ENCODE peak calls at places on chromosome 2, in five cellular contexts. M, G, Z, W and Q are unnamed samples.
A peak's percentile ranks its signal among the peaks of the same experiment; 100 is the strongest.

GRCh38 chr2:166361351-166362153 is 14.2 kb downstream of the SCN9A start:
- DNase-seq in M (no peak), G (no peak), Z (no peak), W (peak; percentile 74), Q (peak; percentile 68)

GRCh38 chr2:199692489-199692888 is 158.5 kb downstream of the FTCDNL1 start:
- DNase-seq in M (no peak), G (no peak), Z (peak; percentile 27), W (peak; percentile 2), Q (peak; percentile 6)

GRCh38 chr2:28370355-28370754 is 22.3 kb upstream of the FOSL2 start:
- DNase-seq in M (no peak), G (no peak), Z (no peak), W (no peak), Q (peak; percentile 23)

GRCh38 chr2:77018219-77018618 is 504.0 kb downstream of the LRRTM4 start:
- DNase-seq in M (no peak), G (no peak), Z (no peak), W (peak; percentile 42), Q (no peak)

GRCh38 chr2:204078003-204078698 is 141.6 kb downstream of the ICOS start:
- DNase-seq in M (no peak), G (no peak), Z (no peak), W (no peak), Q (no peak)

GRCh38 chr2:235654115-235654514 is 160.3 kb downstream of the AGAP1 start:
- DNase-seq in M (no peak), G (no peak), Z (no peak), W (peak; percentile 59), Q (no peak)

GRCh38 chr2:9799011-9799596 is 44.2 kb upstream of the TAF1B start:
- DNase-seq in M (peak; percentile 36), G (peak; percentile 27), Z (no peak), W (no peak), Q (no peak)

GRCh38 chr2:54471221-54471711 is 15.1 kb downstream of the SPTBN1 start:
- DNase-seq in M (no peak), G (no peak), Z (no peak), W (peak; percentile 75), Q (peak; percentile 69)

GRCh38 chr2:174024524-174025270 is 59.5 kb upstream of the SP3 start:
- DNase-seq in M (no peak), G (peak; percentile 95), Z (peak; percentile 49), W (peak; percentile 74), Q (no peak)

GRCh38 chr2:190879474-190880373 is 897 bp upstream of the GLS start:
- DNase-seq in M (peak; percentile 43), G (no peak), Z (no peak), W (no peak), Q (peak; percentile 10)

GRCh38 chr2:170022692-170023091 is 155.3 kb upstream of the MYO3B start:
- DNase-seq in M (no peak), G (no peak), Z (no peak), W (peak; percentile 63), Q (peak; percentile 59)

GRCh38 chr2:47403829-47404228 is 873 bp downstream of the MSH2 start:
- DNase-seq in M (no peak), G (no peak), Z (no peak), W (no peak), Q (peak; percentile 38)

GRCh38 chr2:174012347-174013309 is 47.5 kb upstream of the SP3 start:
- DNase-seq in M (no peak), G (peak; percentile 87), Z (peak; percentile 71), W (peak; percentile 66), Q (peak; percentile 55)

GRCh38 chr2:21276163-21276562 is 152.4 kb downstream of the TDRD15 start:
- DNase-seq in M (no peak), G (no peak), Z (no peak), W (no peak), Q (no peak)

GRCh38 chr2:209208211-209208610 is 215.6 kb upstream of the MAP2 start:
- DNase-seq in M (no peak), G (no peak), Z (no peak), W (peak; percentile 2), Q (peak; percentile 8)

GRCh38 chr2:151260492-151261239 is 997 bp downstream of the RBM43 start:
- DNase-seq in M (peak; percentile 44), G (no peak), Z (no peak), W (peak; percentile 57), Q (peak; percentile 48)

GRCh38 chr2:64936809-64937208 is 52.4 kb upstream of the SLC1A4 start:
- DNase-seq in M (no peak), G (no peak), Z (no peak), W (no peak), Q (no peak)

GRCh38 chr2:170525566-170525900 is 189.6 kb upstream of the SP5 start:
- DNase-seq in M (no peak), G (peak; percentile 58), Z (peak; percentile 71), W (peak; percentile 99), Q (peak; percentile 97)